ENCODE peak calls at places on chromosome X, in five cellular contexts. N is neural progenitor cell, R is suprapubic skin, O is SK-N-SH, W is breast epithelium. X is an unnamed sample.

GRCh38 chrX:39854772-39855747 is 242.7 kb downstream of the BCOR start:
- DNase-seq in W (no peak), N (no peak), O (no peak), R (no peak), X (no peak)

GRCh38 chrX:112896051-112896450 is 55.4 kb upstream of the AMOT start:
- DNase-seq in O (no peak), N (no peak), W (no peak), R (no peak), X (no peak)

GRCh38 chrX:24100713-24101112 is 46.0 kb downstream of the EIF2S3 start:
- DNase-seq in N (no peak), O (no peak), R (no peak), W (no peak), X (no peak)

GRCh38 chrX:110146521-110146920 is 143.6 kb downstream of the TMEM164 start:
- DNase-seq in O (peak; percentile 55), W (no peak), N (peak; percentile 64), R (no peak), X (no peak)

GRCh38 chrX:135295238-135295943 is 13.9 kb upstream of the ETDC start:
- DNase-seq in W (no peak), R (no peak), N (peak; percentile 81), O (peak; percentile 59), X (no peak)

GRCh38 chrX:37468111-37468739 is 103.2 kb upstream of the LANCL3 start:
- DNase-seq in R (no peak), N (peak; percentile 7), O (no peak), W (no peak), X (no peak)

GRCh38 chrX:12824944-12825343 is 33.7 kb downstream of the PRPS2 start:
- DNase-seq in N (no peak), O (no peak), R (no peak), W (no peak), X (no peak)

GRCh38 chrX:110847334-110847733 is 51.7 kb upstream of the CHRDL1 start:
- DNase-seq in N (peak; percentile 77), R (no peak), O (peak; percentile 54), W (no peak), X (no peak)

GRCh38 chrX:129748265-129748664 is 9.5 kb downstream of the XPNPEP2 start:
- DNase-seq in R (no peak), O (no peak), W (no peak), N (no peak), X (no peak)

GRCh38 chrX:114932550-114932949 is 84.9 kb downstream of the IL13RA2 start:
- DNase-seq in N (no peak), R (no peak), O (no peak), W (no peak), X (no peak)

GRCh38 chrX:85569691-85570090 is 190.2 kb upstream of the POF1B start:
- DNase-seq in N (no peak), W (no peak), O (no peak), R (no peak), X (no peak)

GRCh38 chrX:124026529-124026928 is 65.0 kb downstream of the STAG2 start:
- DNase-seq in N (no peak), R (no peak), W (no peak), O (no peak), X (no peak)

GRCh38 chrX:33194876-33195433 is 16.4 kb downstream of the DMD start:
- DNase-seq in R (no peak), W (no peak), N (peak; percentile 38), O (no peak), X (no peak)

GRCh38 chrX:99857455-99857854 is 552.6 kb downstream of the PCDH19 start:
- DNase-seq in R (no peak), N (peak; percentile 3), O (peak; percentile 1), W (no peak), X (no peak)

GRCh38 chrX:2608638-2609430 is 82.3 kb upstream of the CD99 start:
- DNase-seq in W (peak; percentile 67), R (peak; percentile 92), O (peak; percentile 86), N (peak; percentile 88), X (peak; percentile 35)

GRCh38 chrX:6015423-6015822 is 213.2 kb downstream of the NLGN4X start:
- DNase-seq in O (no peak), R (no peak), N (no peak), W (no peak), X (no peak)

GRCh38 chrX:8971116-8971515 is 62.8 kb downstream of the FAM9B start:
- DNase-seq in N (peak; percentile 23), O (peak; percentile 10), R (no peak), W (no peak), X (no peak)

GRCh38 chrX:130665214-130665613 is 237.8 kb downstream of the ENOX2 start:
- DNase-seq in W (no peak), R (no peak), N (no peak), O (no peak), X (no peak)

GRCh38 chrX:39969099-39969825 is 128.5 kb downstream of the BCOR start:
- DNase-seq in W (no peak), O (no peak), N (peak; percentile 55), R (no peak), X (no peak)

GRCh38 chrX:153766098-153766817 is 2.2 kb downstream of the PLXNB3 start:
- DNase-seq in W (no peak), R (no peak), O (peak; percentile 74), N (peak; percentile 37), X (no peak)

GRCh38 chrX:39948564-39948963 is 149.2 kb downstream of the BCOR start:
- DNase-seq in W (no peak), O (peak; percentile 83), N (peak; percentile 22), R (no peak), X (no peak)

GRCh38 chrX:154123241-154124219 is 20.5 kb upstream of the OPN1LW start:
- DNase-seq in N (no peak), W (no peak), O (peak; percentile 67), R (no peak), X (no peak)

GRCh38 chrX:149909324-149910177 is 19.8 kb upstream of the HSFX4 start:
- DNase-seq in W (no peak), R (no peak), N (no peak), O (no peak), X (no peak)

GRCh38 chrX:103845165-103845653 is 13.2 kb upstream of the RAB9B start:
- DNase-seq in N (peak; percentile 67), R (no peak), O (peak; percentile 49), W (peak; percentile 33), X (no peak)

DNA sequence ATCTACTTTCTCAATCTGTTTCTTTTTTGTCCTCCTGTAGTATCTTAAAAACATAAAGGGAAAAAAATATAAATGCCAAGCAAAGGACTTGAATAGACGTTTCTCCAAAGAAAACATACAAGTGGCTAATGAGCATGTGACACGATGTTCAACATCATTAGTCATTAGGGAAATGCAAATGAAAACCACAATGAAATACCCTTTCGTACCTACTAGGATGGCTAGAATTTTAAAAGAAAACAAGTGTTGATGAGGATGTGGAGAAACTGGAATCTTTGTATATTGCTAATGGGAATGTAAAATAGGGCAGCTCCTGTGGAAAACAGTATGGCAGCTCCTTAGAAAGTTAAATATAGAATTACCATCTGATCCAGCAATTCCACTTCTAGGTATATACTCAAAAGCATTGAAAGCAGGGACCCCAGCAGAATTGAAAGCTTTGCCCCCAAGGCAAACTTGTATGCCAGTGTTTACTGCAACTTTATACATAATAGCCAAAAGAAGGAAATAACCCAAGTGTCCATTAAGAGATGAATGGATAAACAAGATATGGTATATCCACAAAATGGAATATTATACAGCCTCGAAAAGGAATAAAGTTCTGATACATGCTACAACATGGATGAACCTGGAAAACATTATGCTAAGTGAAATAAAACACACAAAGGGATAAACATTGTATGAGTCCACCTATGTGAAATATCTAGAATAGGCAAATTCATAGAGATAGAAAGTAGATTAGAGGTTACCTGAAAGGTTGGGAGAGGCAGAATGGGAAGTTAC is 138.3 kb downstream of the SH3KBP1 start:
- DNase-seq in R (no peak), O (no peak), W (no peak), N (no peak), X (no peak)
- H3K4me1 ChIP-seq in R (no peaks in the 10 kb centered on the region), O (no peaks in the 10 kb centered on the region), W (no peaks in the 10 kb centered on the region), N (peaks cover 5% of the 10 kb centered on the region), X (peaks cover 4% of the 10 kb centered on the region)

DNA sequence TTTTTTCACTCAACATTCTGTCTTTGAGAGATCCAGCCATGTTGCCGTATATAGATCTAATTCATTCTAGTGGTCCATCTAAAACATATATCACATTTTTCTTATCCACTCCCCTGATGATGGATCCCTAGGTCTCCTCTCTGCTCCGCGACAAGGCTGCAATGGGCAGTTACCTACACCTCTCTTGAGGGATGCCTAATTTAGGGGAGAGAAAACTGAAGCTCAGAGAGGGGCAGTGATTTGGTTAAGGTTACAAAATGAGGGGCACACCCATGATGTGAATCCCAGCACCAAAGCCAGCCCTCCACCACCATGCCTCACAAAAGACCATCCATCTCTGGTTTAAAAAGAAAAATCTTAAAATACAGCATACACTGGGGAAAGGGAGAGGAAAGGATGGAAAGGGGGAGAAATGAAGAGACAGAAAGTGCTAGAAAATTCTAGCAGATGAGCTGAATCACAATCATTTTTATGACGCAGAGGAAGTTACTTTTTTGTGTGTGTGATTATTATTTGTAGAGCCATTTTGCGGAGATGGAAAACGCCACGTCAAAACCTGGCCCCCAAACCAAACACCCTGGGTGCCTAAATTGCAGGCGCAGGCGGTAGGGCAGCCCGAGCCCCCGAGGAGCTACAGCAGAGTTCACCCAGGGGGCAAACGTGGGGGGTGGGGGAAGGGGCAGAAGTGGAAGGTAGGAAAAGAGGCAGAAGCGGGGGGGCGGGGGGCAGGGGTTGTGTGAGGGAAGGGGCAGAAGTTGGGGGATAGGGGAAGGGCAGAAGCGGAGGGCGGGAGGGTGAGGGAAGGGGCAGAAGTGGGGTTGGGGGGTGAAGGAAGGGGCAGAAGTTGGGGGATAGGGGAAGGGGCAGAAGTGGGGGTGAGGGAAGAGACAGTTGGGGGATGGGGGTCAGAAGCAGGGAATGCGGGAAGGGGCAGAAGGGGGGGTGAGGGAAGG is 1.3 kb upstream of the TSPYL2 start:
- DNase-seq in W (no peak), R (no peak), O (no peak), N (peak; percentile 23), X (no peak)
- H3K27ac ChIP-seq in W (peak overlapping the region; percentile 89), R (peak overlapping the region; percentile 92), O (peak overlapping the region; percentile 72), N (no peak overlapping the region), X (no peak overlapping the region)

DNA sequence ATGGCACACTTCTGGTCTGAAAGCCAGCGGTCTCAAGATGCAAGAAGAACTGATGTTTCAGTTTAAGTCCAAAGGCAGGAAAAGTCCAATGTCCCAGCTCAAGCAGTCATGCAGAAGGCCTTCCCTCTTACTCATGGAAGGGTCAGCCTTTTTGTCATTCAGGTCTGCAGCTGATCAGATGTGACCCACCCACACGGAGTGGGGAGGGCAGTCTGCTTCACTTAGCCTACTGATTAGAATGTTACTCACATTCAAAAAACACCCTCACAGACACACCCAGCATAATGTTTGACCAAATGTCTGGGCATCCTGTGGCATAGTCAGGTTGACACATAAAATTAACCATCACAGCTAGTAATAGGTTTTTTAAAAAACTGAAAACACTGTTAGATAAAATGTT is 6.6 kb downstream of the HCCS start:
- DNase-seq in W (no peak), R (no peak), N (no peak), O (no peak), X (no peak)
- H3K36me3 ChIP-seq in W (no peaks in the 10 kb centered on the region), R (peaks cover 48% of the 10 kb centered on the region), N (peaks cover 4% of the 10 kb centered on the region), O (peaks cover 100% of the 10 kb centered on the region), X (peaks cover 11% of the 10 kb centered on the region)

DNA sequence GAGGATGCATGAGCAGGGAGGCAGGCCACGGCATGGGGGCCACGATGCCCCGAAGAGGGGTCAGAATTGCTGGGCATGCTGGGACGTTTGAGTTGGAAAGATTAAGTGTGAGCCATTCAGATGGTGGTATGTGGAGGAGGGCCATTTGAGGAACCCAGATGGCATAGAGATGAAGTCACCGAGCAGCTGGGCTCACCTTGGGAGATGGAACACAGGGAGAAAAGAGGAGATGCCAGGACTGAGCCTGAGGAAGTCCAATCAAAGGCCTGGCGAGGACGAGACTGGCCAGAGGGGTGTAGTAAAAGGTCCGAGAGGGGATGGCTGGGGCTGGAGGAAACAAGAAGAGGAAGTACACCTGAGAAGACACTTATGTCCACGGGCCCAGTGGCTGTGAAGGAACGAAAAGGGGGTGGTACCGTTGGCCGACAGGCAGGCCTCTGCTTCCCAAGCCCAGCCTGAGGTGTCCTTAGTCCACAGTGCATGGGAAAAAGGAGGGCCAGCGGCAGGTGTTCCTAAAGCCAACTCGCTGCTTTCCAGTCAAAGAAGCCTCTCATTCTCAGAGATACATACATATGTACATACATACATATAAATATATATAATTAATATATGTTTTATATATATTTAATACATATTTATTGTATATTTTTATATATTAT is 54.6 kb upstream of the CLCN4 start:
- DNase-seq in R (no peak), W (no peak), N (no peak), O (no peak), X (no peak)
- H3K4me1 ChIP-seq in R (peaks cover 13% of the 10 kb centered on the region), W (no peaks in the 10 kb centered on the region), N (no peaks in the 10 kb centered on the region), O (no peaks in the 10 kb centered on the region), X (no peaks in the 10 kb centered on the region)

X was measured in iPS DF 6.9.